ENCODE peak calls at places on chromosomes 7 and 10, in nine cellular contexts. M is RWPE1; A is GM12865; D is DMS53; B is progenitor cell of endocrine pancreas; F is choroid plexus epithelial cell; K is NCI-H1092 treated with DMSO at 0.1 percent for 48 hours; S is HT1080; C is stimulated activated CD4-positive, alpha-beta T cell treated with anti-CD3 and anti-CD28 coated beads, TNF-alpha, amount 100 ng/mL, for 24 hours. O is an unnamed sample.

GRCh38 chr7:148882668-148883232 is 1.3 kb downstream of the EZH2 start:
- DNase-seq in M (no peak), A (no peak), D (peak; percentile 54), B (no peak), F (no peak), K (peak; percentile 66), S (peak; percentile 18), C (no peak), O (peak; percentile 70)

GRCh38 chr7:129845178-129845971 is 107.4 kb downstream of the UBE2H start:
- DNase-seq in M (peak; percentile 20), A (no peak), D (no peak), B (no peak), F (peak; percentile 71), K (no peak), S (peak; percentile 94), C (no peak), O (no peak)

GRCh38 chr7:156662269-156662668 is 21.7 kb downstream of the RNF32 start:
- DNase-seq in M (no peak), A (no peak), D (no peak), B (no peak), F (no peak), K (no peak), S (no peak), C (no peak), O (no peak)

GRCh38 chr10:96661632-96662031 is 58.7 kb downstream of the PIK3AP1 start:
- DNase-seq in M (no peak), A (no peak), D (no peak), B (no peak), F (no peak), K (no peak), S (no peak), C (no peak), O (no peak)

GRCh38 chr7:24703296-24703695 is 54.0 kb downstream of the GSDME start:
- DNase-seq in M (peak; percentile 25), A (no peak), D (no peak), B (no peak), F (no peak), K (no peak), S (no peak), C (no peak), O (no peak)

GRCh38 chr10:12390733-12391132 is 41.4 kb downstream of the CAMK1D start:
- DNase-seq in M (no peak), A (no peak), D (no peak), B (no peak), F (no peak), K (no peak), S (no peak), C (no peak), O (no peak)

GRCh38 chr10:29961351-29961750 is 98.0 kb downstream of the JCAD start:
- DNase-seq in M (no peak), A (no peak), D (no peak), B (no peak), F (no peak), K (no peak), S (no peak), C (no peak), O (no peak)

GRCh38 chr10:9992656-9993055 is 1025.0 kb upstream of the CELF2 start:
- DNase-seq in M (no peak), A (no peak), D (no peak), B (no peak), F (no peak), K (no peak), S (no peak), C (no peak), O (no peak)